ENCODE peak calls at places on chromosomes 16 and 17, in eight cellular contexts. One of them, this sample, is unnamed.

GRCh38 chr17:18988546-18989173 is 15.9 kb downstream of the FAM83G start:
- DNase-seq in non-pigmented ciliary epithelial cell: no peak
- DNase-seq in Calu3: peak
- DNase-seq in naive thymus-derived CD8-positive, alpha-beta T cell: no peak
- DNase-seq in prostate gland: no peak
- DNase-seq in endothelial cell: no peak
- DNase-seq in psoas muscle: no peak
- DNase-seq in ACHN: no peak
- DNase-seq in this sample: no peak

GRCh38 chr16:361341-361871 is 8.9 kb upstream of the AXIN1 start:
- DNase-seq in non-pigmented ciliary epithelial cell: no peak
- DNase-seq in Calu3: no peak
- DNase-seq in naive thymus-derived CD8-positive, alpha-beta T cell: no peak
- DNase-seq in prostate gland: no peak
- DNase-seq in endothelial cell: no peak
- DNase-seq in psoas muscle: peak
- DNase-seq in ACHN: no peak
- DNase-seq in this sample: no peak

GRCh38 chr17:47724705-47725104 is 8.3 kb upstream of the TBX21 start:
- DNase-seq in non-pigmented ciliary epithelial cell: no peak
- DNase-seq in Calu3: no peak
- DNase-seq in naive thymus-derived CD8-positive, alpha-beta T cell: no peak
- DNase-seq in prostate gland: no peak
- DNase-seq in endothelial cell: no peak
- DNase-seq in psoas muscle: no peak
- DNase-seq in ACHN: no peak
- DNase-seq in this sample: no peak

GRCh38 chr17:1908699-1909309 is 79.0 kb downstream of the RPA1 start:
- DNase-seq in non-pigmented ciliary epithelial cell: peak
- DNase-seq in Calu3: peak
- DNase-seq in naive thymus-derived CD8-positive, alpha-beta T cell: peak
- DNase-seq in prostate gland: peak
- DNase-seq in endothelial cell: peak
- DNase-seq in psoas muscle: peak
- DNase-seq in ACHN: peak
- DNase-seq in this sample: peak

GRCh38 chr17:55420776-55421178 is 858 bp downstream of the MMD start:
- DNase-seq in non-pigmented ciliary epithelial cell: no peak
- DNase-seq in Calu3: peak
- DNase-seq in naive thymus-derived CD8-positive, alpha-beta T cell: peak
- DNase-seq in prostate gland: peak
- DNase-seq in endothelial cell: peak
- DNase-seq in psoas muscle: peak
- DNase-seq in ACHN: peak
- DNase-seq in this sample: peak

GRCh38 chr16:63302841-63303240 is 1266.6 kb upstream of the CDH8 start:
- DNase-seq in non-pigmented ciliary epithelial cell: no peak
- DNase-seq in Calu3: no peak
- DNase-seq in naive thymus-derived CD8-positive, alpha-beta T cell: no peak
- DNase-seq in prostate gland: no peak
- DNase-seq in endothelial cell: no peak
- DNase-seq in psoas muscle: no peak
- DNase-seq in ACHN: no peak
- DNase-seq in this sample: no peak

GRCh38 chr17:44087319-44087718 is 16.8 kb downstream of the G6PC3 start:
- DNase-seq in non-pigmented ciliary epithelial cell: no peak
- DNase-seq in Calu3: no peak
- DNase-seq in naive thymus-derived CD8-positive, alpha-beta T cell: no peak
- DNase-seq in prostate gland: no peak
- DNase-seq in endothelial cell: no peak
- DNase-seq in psoas muscle: no peak
- DNase-seq in ACHN: no peak
- DNase-seq in this sample: no peak

GRCh38 chr16:19231881-19232280 is 53.6 kb upstream of the CLEC19A start:
- DNase-seq in non-pigmented ciliary epithelial cell: no peak
- DNase-seq in Calu3: no peak
- DNase-seq in naive thymus-derived CD8-positive, alpha-beta T cell: no peak
- DNase-seq in prostate gland: no peak
- DNase-seq in endothelial cell: no peak
- DNase-seq in psoas muscle: no peak
- DNase-seq in ACHN: no peak
- DNase-seq in this sample: no peak

GRCh38 chr17:44095647-44096496 is 25.3 kb downstream of the G6PC3 start:
- DNase-seq in non-pigmented ciliary epithelial cell: peak
- DNase-seq in Calu3: peak
- DNase-seq in naive thymus-derived CD8-positive, alpha-beta T cell: no peak
- DNase-seq in prostate gland: no peak
- DNase-seq in endothelial cell: peak
- DNase-seq in psoas muscle: peak
- DNase-seq in ACHN: peak
- DNase-seq in this sample: peak

GRCh38 chr17:55605705-55606104 is 94.5 kb upstream of the SMIM36 start:
- DNase-seq in non-pigmented ciliary epithelial cell: no peak
- DNase-seq in Calu3: no peak
- DNase-seq in naive thymus-derived CD8-positive, alpha-beta T cell: no peak
- DNase-seq in prostate gland: no peak
- DNase-seq in endothelial cell: no peak
- DNase-seq in psoas muscle: no peak
- DNase-seq in ACHN: no peak
- DNase-seq in this sample: no peak

GRCh38 chr16:7318661-7319060 is 14.0 kb upstream of the RBFOX1 start:
- DNase-seq in non-pigmented ciliary epithelial cell: no peak
- DNase-seq in Calu3: no peak
- DNase-seq in naive thymus-derived CD8-positive, alpha-beta T cell: no peak
- DNase-seq in prostate gland: no peak
- DNase-seq in endothelial cell: no peak
- DNase-seq in psoas muscle: no peak
- DNase-seq in ACHN: no peak
- DNase-seq in this sample: no peak

GRCh38 chr16:27771201-27771910 is 221.4 kb downstream of the KATNIP start:
- DNase-seq in non-pigmented ciliary epithelial cell: no peak
- DNase-seq in Calu3: no peak
- DNase-seq in naive thymus-derived CD8-positive, alpha-beta T cell: no peak
- DNase-seq in prostate gland: no peak
- DNase-seq in endothelial cell: no peak
- DNase-seq in psoas muscle: no peak
- DNase-seq in ACHN: no peak
- DNase-seq in this sample: no peak

GRCh38 chr17:39794249-39794970 is 56.7 kb downstream of the GRB7 start:
- DNase-seq in non-pigmented ciliary epithelial cell: no peak
- DNase-seq in Calu3: peak
- DNase-seq in naive thymus-derived CD8-positive, alpha-beta T cell: no peak
- DNase-seq in prostate gland: no peak
- DNase-seq in endothelial cell: no peak
- DNase-seq in psoas muscle: no peak
- DNase-seq in ACHN: no peak
- DNase-seq in this sample: no peak

GRCh38 chr17:79654350-79654959 is 43.6 kb upstream of the RBFOX3 start:
- DNase-seq in non-pigmented ciliary epithelial cell: no peak
- DNase-seq in Calu3: no peak
- DNase-seq in naive thymus-derived CD8-positive, alpha-beta T cell: no peak
- DNase-seq in prostate gland: no peak
- DNase-seq in endothelial cell: no peak
- DNase-seq in psoas muscle: no peak
- DNase-seq in ACHN: no peak
- DNase-seq in this sample: no peak

GRCh38 chr17:60244656-60245055 is 94.9 kb downstream of the CA4 start:
- DNase-seq in non-pigmented ciliary epithelial cell: no peak
- DNase-seq in Calu3: no peak
- DNase-seq in naive thymus-derived CD8-positive, alpha-beta T cell: no peak
- DNase-seq in prostate gland: no peak
- DNase-seq in endothelial cell: no peak
- DNase-seq in psoas muscle: no peak
- DNase-seq in ACHN: no peak
- DNase-seq in this sample: no peak

GRCh38 chr17:41338961-41339485 is 11.6 kb downstream of the KRT33A start:
- DNase-seq in non-pigmented ciliary epithelial cell: no peak
- DNase-seq in Calu3: no peak
- DNase-seq in naive thymus-derived CD8-positive, alpha-beta T cell: peak
- DNase-seq in prostate gland: no peak
- DNase-seq in endothelial cell: no peak
- DNase-seq in psoas muscle: no peak
- DNase-seq in ACHN: no peak
- DNase-seq in this sample: no peak

GRCh38 chr16:89343501-89344291 is 126.2 kb downstream of the ZNF778 start:
- DNase-seq in non-pigmented ciliary epithelial cell: no peak
- DNase-seq in Calu3: peak
- DNase-seq in naive thymus-derived CD8-positive, alpha-beta T cell: no peak
- DNase-seq in prostate gland: no peak
- DNase-seq in endothelial cell: no peak
- DNase-seq in psoas muscle: no peak
- DNase-seq in ACHN: no peak
- DNase-seq in this sample: no peak

GRCh38 chr17:1000597-1001490 is 3.9 kb downstream of the TIMM22 start:
- DNase-seq in non-pigmented ciliary epithelial cell: no peak
- DNase-seq in Calu3: no peak
- DNase-seq in naive thymus-derived CD8-positive, alpha-beta T cell: no peak
- DNase-seq in prostate gland: no peak
- DNase-seq in endothelial cell: no peak
- DNase-seq in psoas muscle: no peak
- DNase-seq in ACHN: no peak
- DNase-seq in this sample: no peak

GRCh38 chr17:59618894-59619312 is 792 bp upstream of the CLTC start:
- DNase-seq in non-pigmented ciliary epithelial cell: peak
- DNase-seq in Calu3: no peak
- DNase-seq in naive thymus-derived CD8-positive, alpha-beta T cell: no peak
- DNase-seq in prostate gland: peak
- DNase-seq in endothelial cell: no peak
- DNase-seq in psoas muscle: no peak
- DNase-seq in ACHN: peak
- DNase-seq in this sample: peak

GRCh38 chr17:14672830-14673229 is 371.9 kb downstream of the HS3ST3B1 start:
- DNase-seq in non-pigmented ciliary epithelial cell: peak
- DNase-seq in Calu3: peak
- DNase-seq in naive thymus-derived CD8-positive, alpha-beta T cell: no peak
- DNase-seq in prostate gland: no peak
- DNase-seq in endothelial cell: no peak
- DNase-seq in psoas muscle: no peak
- DNase-seq in ACHN: no peak
- DNase-seq in this sample: no peak

GRCh38 chr16:4131621-4132020 is 15.4 kb upstream of the ADCY9 start:
- DNase-seq in non-pigmented ciliary epithelial cell: no peak
- DNase-seq in Calu3: no peak
- DNase-seq in naive thymus-derived CD8-positive, alpha-beta T cell: no peak
- DNase-seq in prostate gland: no peak
- DNase-seq in endothelial cell: no peak
- DNase-seq in psoas muscle: no peak
- DNase-seq in ACHN: no peak
- DNase-seq in this sample: no peak

GRCh38 chr16:50884066-50884860 is 142.4 kb downstream of the CYLD start:
- DNase-seq in non-pigmented ciliary epithelial cell: no peak
- DNase-seq in Calu3: peak
- DNase-seq in naive thymus-derived CD8-positive, alpha-beta T cell: no peak
- DNase-seq in prostate gland: no peak
- DNase-seq in endothelial cell: peak
- DNase-seq in psoas muscle: no peak
- DNase-seq in ACHN: peak
- DNase-seq in this sample: peak

GRCh38 chr17:38982858-38983746 is 15.9 kb upstream of the FBXO47 start:
- DNase-seq in non-pigmented ciliary epithelial cell: no peak
- DNase-seq in Calu3: peak
- DNase-seq in naive thymus-derived CD8-positive, alpha-beta T cell: peak
- DNase-seq in prostate gland: peak
- DNase-seq in endothelial cell: peak
- DNase-seq in psoas muscle: no peak
- DNase-seq in ACHN: peak
- DNase-seq in this sample: peak

GRCh38 chr16:67936124-67936875 is at the start of gene PSMB10:
- DNase-seq in non-pigmented ciliary epithelial cell: no peak
- DNase-seq in Calu3: peak
- DNase-seq in naive thymus-derived CD8-positive, alpha-beta T cell: peak
- DNase-seq in prostate gland: peak
- DNase-seq in endothelial cell: peak
- DNase-seq in psoas muscle: peak
- DNase-seq in ACHN: no peak
- DNase-seq in this sample: peak

GRCh38 chr17:9199474-9200196 is 178.3 kb downstream of the NTN1 start:
- DNase-seq in non-pigmented ciliary epithelial cell: no peak
- DNase-seq in Calu3: no peak
- DNase-seq in naive thymus-derived CD8-positive, alpha-beta T cell: no peak
- DNase-seq in prostate gland: no peak
- DNase-seq in endothelial cell: no peak
- DNase-seq in psoas muscle: no peak
- DNase-seq in ACHN: no peak
- DNase-seq in this sample: no peak

GRCh38 chr17:42891539-42892152 is 9.0 kb upstream of the G6PC1 start:
- DNase-seq in non-pigmented ciliary epithelial cell: no peak
- DNase-seq in Calu3: no peak
- DNase-seq in naive thymus-derived CD8-positive, alpha-beta T cell: no peak
- DNase-seq in prostate gland: no peak
- DNase-seq in endothelial cell: no peak
- DNase-seq in psoas muscle: peak
- DNase-seq in ACHN: no peak
- DNase-seq in this sample: no peak

GRCh38 chr16:66927918-66928649 is 2.7 kb upstream of the RRAD start:
- DNase-seq in non-pigmented ciliary epithelial cell: no peak
- DNase-seq in Calu3: no peak
- DNase-seq in naive thymus-derived CD8-positive, alpha-beta T cell: no peak
- DNase-seq in prostate gland: no peak
- DNase-seq in endothelial cell: no peak
- DNase-seq in psoas muscle: peak
- DNase-seq in ACHN: peak
- DNase-seq in this sample: no peak

GRCh38 chr17:48213797-48214196 is 106.2 kb downstream of the SNX11 start:
- DNase-seq in non-pigmented ciliary epithelial cell: no peak
- DNase-seq in Calu3: no peak
- DNase-seq in naive thymus-derived CD8-positive, alpha-beta T cell: no peak
- DNase-seq in prostate gland: peak
- DNase-seq in endothelial cell: no peak
- DNase-seq in psoas muscle: no peak
- DNase-seq in ACHN: no peak
- DNase-seq in this sample: no peak

GRCh38 chr17:34370997-34371395 is 8.0 kb upstream of the CCL1 start:
- DNase-seq in non-pigmented ciliary epithelial cell: no peak
- DNase-seq in Calu3: no peak
- DNase-seq in naive thymus-derived CD8-positive, alpha-beta T cell: no peak
- DNase-seq in prostate gland: peak
- DNase-seq in endothelial cell: no peak
- DNase-seq in psoas muscle: no peak
- DNase-seq in ACHN: no peak
- DNase-seq in this sample: no peak

GRCh38 chr16:1070084-1070987 is 2.2 kb upstream of the SSTR5 start:
- DNase-seq in non-pigmented ciliary epithelial cell: no peak
- DNase-seq in Calu3: no peak
- DNase-seq in naive thymus-derived CD8-positive, alpha-beta T cell: no peak
- DNase-seq in prostate gland: no peak
- DNase-seq in endothelial cell: no peak
- DNase-seq in psoas muscle: no peak
- DNase-seq in ACHN: no peak
- DNase-seq in this sample: no peak

GRCh38 chr17:75810216-75810615 is 25.6 kb downstream of the UNK start:
- DNase-seq in non-pigmented ciliary epithelial cell: no peak
- DNase-seq in Calu3: no peak
- DNase-seq in naive thymus-derived CD8-positive, alpha-beta T cell: no peak
- DNase-seq in prostate gland: no peak
- DNase-seq in endothelial cell: no peak
- DNase-seq in psoas muscle: no peak
- DNase-seq in ACHN: no peak
- DNase-seq in this sample: no peak

GRCh38 chr16:31698901-31699300 is 171.2 kb downstream of the AHSP start:
- DNase-seq in non-pigmented ciliary epithelial cell: no peak
- DNase-seq in Calu3: no peak
- DNase-seq in naive thymus-derived CD8-positive, alpha-beta T cell: no peak
- DNase-seq in prostate gland: no peak
- DNase-seq in endothelial cell: no peak
- DNase-seq in psoas muscle: no peak
- DNase-seq in ACHN: no peak
- DNase-seq in this sample: no peak

GRCh38 chr16:51577621-51578303 is 426.7 kb upstream of the SALL1 start:
- DNase-seq in non-pigmented ciliary epithelial cell: no peak
- DNase-seq in Calu3: peak
- DNase-seq in naive thymus-derived CD8-positive, alpha-beta T cell: no peak
- DNase-seq in prostate gland: no peak
- DNase-seq in endothelial cell: no peak
- DNase-seq in psoas muscle: no peak
- DNase-seq in ACHN: peak
- DNase-seq in this sample: peak

GRCh38 chr16:85422374-85423185 is 190.5 kb upstream of the GSE1 start:
- DNase-seq in non-pigmented ciliary epithelial cell: no peak
- DNase-seq in Calu3: peak
- DNase-seq in naive thymus-derived CD8-positive, alpha-beta T cell: no peak
- DNase-seq in prostate gland: peak
- DNase-seq in endothelial cell: peak
- DNase-seq in psoas muscle: no peak
- DNase-seq in ACHN: peak
- DNase-seq in this sample: no peak

This sample was measured in A673.